ENCODE peak calls at places on chromosomes 7 and 10, in four cellular contexts. One of them, this sample, is unnamed.

GRCh38 chr7:94972296-94972695 is 64.9 kb downstream of the PPP1R9A start:
- DNase-seq in K562: no peak
- DNase-seq in HCT116: no peak
- DNase-seq in H1: no peak
- DNase-seq in this sample: no peak

GRCh38 chr10:53491774-53492173 is 719.2 kb upstream of the MBL2 start:
- DNase-seq in H1: no peak
- DNase-seq in HCT116: no peak
- DNase-seq in K562: no peak
- DNase-seq in this sample: no peak

GRCh38 chr7:28106316-28106957 is 74.2 kb downstream of the JAZF1 start:
- DNase-seq in H1: no peak
- DNase-seq in K562: no peak
- DNase-seq in HCT116: no peak
- DNase-seq in this sample: no peak

GRCh38 chr10:123800299-123800698 is 91.3 kb downstream of the CPXM2 start:
- DNase-seq in HCT116: no peak
- DNase-seq in H1: peak
- DNase-seq in K562: peak
- DNase-seq in this sample: no peak

GRCh38 chr7:158606111-158606510 is 18.5 kb upstream of the PTPRN2 start:
- DNase-seq in H1: no peak
- DNase-seq in K562: no peak
- DNase-seq in HCT116: no peak
- DNase-seq in this sample: no peak

GRCh38 chr10:11863353-11864105 is 40.4 kb downstream of the PROSER2 start:
- DNase-seq in HCT116: no peak
- DNase-seq in K562: no peak
- DNase-seq in H1: no peak
- DNase-seq in this sample: peak

GRCh38 chr10:6074489-6075301 is 12.5 kb upstream of the IL2RA start:
- DNase-seq in H1: no peak
- DNase-seq in K562: no peak
- DNase-seq in HCT116: no peak
- DNase-seq in this sample: no peak

GRCh38 chr7:44275829-44276570 is 49.4 kb downstream of the CAMK2B start:
- DNase-seq in H1: peak
- DNase-seq in HCT116: no peak
- DNase-seq in K562: peak
- DNase-seq in this sample: no peak

DNA sequence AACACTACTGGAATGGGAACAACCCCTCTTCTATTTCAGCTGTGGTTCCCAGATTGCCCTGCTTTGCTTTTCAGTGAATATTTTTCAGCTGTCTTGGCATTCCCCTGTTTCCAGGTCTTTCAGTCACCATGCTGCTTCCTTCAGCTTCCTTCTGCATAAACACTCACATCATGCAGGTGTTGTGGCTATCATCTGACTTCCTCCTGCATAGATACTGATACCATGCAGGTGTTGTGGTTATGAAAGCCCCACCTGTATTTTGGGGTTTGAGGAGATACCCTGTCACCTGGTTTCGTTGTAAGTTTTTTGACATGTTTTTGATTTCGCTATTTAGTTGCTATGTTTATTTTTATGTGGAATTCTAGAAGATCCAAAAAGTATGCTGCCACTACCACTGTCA is 71.5 kb downstream of the SLC35B4 start:
- DNase-seq in H1: no peak
- DNase-seq in K562: no peak
- DNase-seq in HCT116: no peak
- DNase-seq in this sample: no peak
- TF ChIP-seq EGR1 in H1: no peak
- TF ChIP-seq EGR1 in K562: no peak
- TF ChIP-seq EGR1 in HCT116: no peak
- TF ChIP-seq EGR1 in this sample: no peak

DNA sequence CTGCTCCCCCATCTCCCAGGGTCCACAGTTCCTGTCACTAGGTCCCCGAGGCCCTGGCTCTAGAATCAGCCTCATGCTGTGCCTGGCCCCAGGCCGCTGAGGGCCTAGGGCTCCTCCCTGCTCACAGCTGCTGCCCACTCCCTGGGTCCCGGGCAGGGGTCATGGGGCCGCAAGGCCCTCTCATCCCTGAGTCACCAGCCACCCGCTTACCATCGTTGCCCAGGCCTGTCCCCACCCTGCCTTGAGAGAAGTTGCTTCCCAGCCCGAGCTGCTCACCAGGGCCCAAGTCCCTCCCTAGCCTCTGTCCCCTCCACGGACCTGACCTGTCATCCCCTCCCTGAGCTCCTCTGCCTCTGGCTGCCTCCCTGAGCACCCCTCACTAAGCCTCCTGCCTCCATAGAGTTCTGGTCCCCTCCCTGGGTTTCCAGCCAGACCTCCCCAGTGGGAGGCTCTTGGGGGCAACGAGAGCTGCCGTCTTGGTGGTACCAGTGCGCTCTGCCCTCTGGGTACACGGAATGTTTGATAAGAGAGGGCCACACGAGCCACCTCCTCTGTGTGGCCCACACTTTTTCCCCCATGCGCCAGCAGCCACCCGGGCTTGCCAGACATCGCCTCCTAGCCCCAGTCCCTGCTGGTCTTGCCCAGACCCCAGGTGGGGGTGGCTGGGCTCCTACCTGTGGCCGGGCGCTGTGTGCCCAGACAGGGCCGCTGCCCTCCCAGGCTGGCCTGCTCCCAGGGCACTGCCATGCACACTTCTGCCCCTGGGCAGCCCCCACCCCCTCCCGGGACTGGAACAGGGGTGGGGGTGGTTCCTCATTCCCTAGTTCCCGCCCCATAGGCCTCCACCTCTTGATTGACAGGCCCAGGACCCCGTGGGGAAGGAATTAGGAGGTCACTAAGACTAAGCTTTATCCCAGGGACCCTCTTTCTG is 21.3 kb downstream of the MLXIPL start:
- DNase-seq in K562: no peak
- DNase-seq in H1: no peak
- DNase-seq in HCT116: no peak
- DNase-seq in this sample: no peak
- TF ChIP-seq EGR1 in K562: no peak
- TF ChIP-seq EGR1 in H1: no peak
- TF ChIP-seq EGR1 in HCT116: no peak
- TF ChIP-seq EGR1 in this sample: no peak

GRCh38 chr7:90838799-90839198 is 242.7 kb downstream of the CDK14 start:
- DNase-seq in K562: no peak
- DNase-seq in H1: no peak
- DNase-seq in HCT116: no peak
- DNase-seq in this sample: no peak
- TF ChIP-seq EGR1 in K562: no peak
- TF ChIP-seq EGR1 in H1: no peak
- TF ChIP-seq EGR1 in HCT116: no peak
- TF ChIP-seq EGR1 in this sample: no peak

GRCh38 chr7:15828881-15829280 is 142.4 kb upstream of the MEOX2 start:
- DNase-seq in HCT116: no peak
- DNase-seq in H1: no peak
- DNase-seq in K562: no peak
- DNase-seq in this sample: no peak

GRCh38 chr7:15829689-15830088 is 143.2 kb upstream of the MEOX2 start:
- DNase-seq in H1: no peak
- DNase-seq in K562: no peak
- DNase-seq in HCT116: no peak
- DNase-seq in this sample: no peak

GRCh38 chr7:15837627-15838026 is 151.1 kb upstream of the MEOX2 start:
- DNase-seq in H1: no peak
- DNase-seq in HCT116: no peak
- DNase-seq in K562: no peak
- DNase-seq in this sample: no peak

GRCh38 chr7:15836041-15836440 is 149.6 kb upstream of the MEOX2 start:
- DNase-seq in HCT116: no peak
- DNase-seq in H1: no peak
- DNase-seq in K562: no peak
- DNase-seq in this sample: no peak

GRCh38 chr7:15832996-15833395 is 146.5 kb upstream of the MEOX2 start:
- DNase-seq in HCT116: no peak
- DNase-seq in K562: no peak
- DNase-seq in H1: no peak
- DNase-seq in this sample: no peak
- TF ChIP-seq EGR1 in HCT116: no peak
- TF ChIP-seq EGR1 in K562: no peak
- TF ChIP-seq EGR1 in H1: no peak
- TF ChIP-seq EGR1 in this sample: no peak

DNA sequence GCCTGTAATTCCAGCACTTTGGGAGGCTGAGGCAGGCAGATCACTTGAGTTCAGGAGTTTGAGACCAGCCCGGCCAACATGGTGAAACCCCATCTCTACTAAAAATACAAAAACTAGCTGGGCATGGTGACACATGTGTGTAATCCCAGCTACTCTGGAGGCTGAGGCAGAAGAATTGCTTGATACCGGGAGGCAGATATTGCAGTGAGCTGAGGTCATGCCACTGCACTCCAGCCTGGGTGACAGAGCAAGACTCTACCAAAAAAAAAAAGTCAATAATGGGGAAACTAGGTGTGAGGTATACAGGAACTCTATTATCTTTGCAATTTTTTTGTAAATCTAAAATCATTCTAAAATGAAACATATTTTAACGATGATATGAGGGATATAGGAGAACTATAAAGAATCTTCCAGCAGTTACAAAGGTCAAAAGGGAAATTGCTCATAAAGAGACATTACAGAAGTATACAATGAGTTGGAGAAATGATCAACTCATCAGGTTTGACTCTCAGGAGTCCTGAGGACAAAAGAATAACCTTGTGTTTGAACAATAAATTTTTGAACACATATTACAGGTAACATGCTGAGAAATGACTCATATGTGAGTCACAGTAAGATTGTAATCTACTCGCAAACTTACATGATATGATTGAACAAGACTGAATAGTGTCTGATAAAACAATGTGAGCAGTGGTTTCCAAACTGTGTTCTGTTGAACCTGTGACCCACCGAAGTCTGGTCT is 272.6 kb downstream of the FGFR2 start:
- DNase-seq in H1: no peak
- DNase-seq in HCT116: peak
- DNase-seq in K562: no peak
- DNase-seq in this sample: no peak
- TF ChIP-seq EGR1 in H1: no peak
- TF ChIP-seq EGR1 in HCT116: no peak
- TF ChIP-seq EGR1 in K562: no peak
- TF ChIP-seq EGR1 in this sample: no peak

DNA sequence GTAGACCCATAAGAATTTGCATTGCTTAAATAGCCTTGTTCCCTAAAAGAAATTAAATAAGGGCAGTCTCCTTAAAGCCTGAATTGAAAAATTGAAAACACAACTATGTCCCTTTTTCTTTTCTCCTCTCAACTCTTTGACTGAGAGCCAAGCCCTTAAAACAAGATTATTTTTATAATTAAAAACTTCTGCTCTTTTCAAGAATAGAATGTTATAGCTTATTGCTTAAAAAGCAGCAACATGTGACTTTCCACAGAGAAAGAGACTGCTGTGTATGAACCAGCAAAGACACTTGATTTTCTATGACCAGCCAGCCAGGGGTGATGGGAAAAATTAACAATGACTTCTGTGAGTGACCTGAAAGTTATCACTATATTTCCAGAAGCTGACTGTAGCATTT is 295.2 kb upstream of the CELF2 start:
- DNase-seq in H1: no peak
- DNase-seq in HCT116: no peak
- DNase-seq in K562: no peak
- DNase-seq in this sample: no peak
- TF ChIP-seq EGR1 in H1: no peak
- TF ChIP-seq EGR1 in HCT116: no peak
- TF ChIP-seq EGR1 in K562: no peak
- TF ChIP-seq EGR1 in this sample: no peak

This sample was measured in GM12878.